ENCODE peak calls at places on chromosome 20, in five cellular contexts. One of them, this sample, is unnamed.

GRCh38 chr20:49483706-49484101 is 1.2 kb upstream of the KCNB1 start:
- DNase-seq in left ventricle myocardium inferior: no peak
- DNase-seq in colonic mucosa: no peak
- DNase-seq in CD8-positive, alpha-beta memory T cell: no peak
- DNase-seq in K562: no peak
- DNase-seq in this sample: no peak

GRCh38 chr20:64165866-64166600 is 1.8 kb downstream of the MYT1 start:
- DNase-seq in left ventricle myocardium inferior: no peak
- DNase-seq in colonic mucosa: no peak
- DNase-seq in CD8-positive, alpha-beta memory T cell: no peak
- DNase-seq in K562: no peak
- DNase-seq in this sample: no peak

GRCh38 chr20:32648761-32649615 is 24.8 kb downstream of the C20orf203 start:
- DNase-seq in left ventricle myocardium inferior: no peak
- DNase-seq in colonic mucosa: no peak
- DNase-seq in CD8-positive, alpha-beta memory T cell: no peak
- DNase-seq in K562: peak; percentile 60
- DNase-seq in this sample: no peak

GRCh38 chr20:37475258-37475657 is 45.8 kb upstream of the NNAT start:
- DNase-seq in left ventricle myocardium inferior: no peak
- DNase-seq in colonic mucosa: no peak
- DNase-seq in CD8-positive, alpha-beta memory T cell: no peak
- DNase-seq in K562: no peak
- DNase-seq in this sample: no peak

GRCh38 chr20:24318569-24319352 is 150.7 kb upstream of the SYNDIG1 start:
- DNase-seq in left ventricle myocardium inferior: no peak
- DNase-seq in colonic mucosa: no peak
- DNase-seq in CD8-positive, alpha-beta memory T cell: no peak
- DNase-seq in K562: no peak
- DNase-seq in this sample: no peak

GRCh38 chr20:32356935-32357868 is 929 bp upstream of the ASXL1 start:
- DNase-seq in left ventricle myocardium inferior: no peak
- DNase-seq in colonic mucosa: peak; percentile 56
- DNase-seq in CD8-positive, alpha-beta memory T cell: no peak
- DNase-seq in K562: peak; percentile 72
- DNase-seq in this sample: no peak

GRCh38 chr20:44959082-44959895 is 908 bp downstream of the TOMM34 start:
- DNase-seq in left ventricle myocardium inferior: no peak
- DNase-seq in colonic mucosa: no peak
- DNase-seq in CD8-positive, alpha-beta memory T cell: peak; percentile 26
- DNase-seq in K562: peak; percentile 72
- DNase-seq in this sample: peak; percentile 62

GRCh38 chr20:58102744-58103516 is 125.5 kb downstream of the ANKRD60 start:
- DNase-seq in left ventricle myocardium inferior: no peak
- DNase-seq in colonic mucosa: peak; percentile 13
- DNase-seq in CD8-positive, alpha-beta memory T cell: no peak
- DNase-seq in K562: no peak
- DNase-seq in this sample: no peak

GRCh38 chr20:47278907-47279348 is 77.6 kb downstream of the ZMYND8 start:
- DNase-seq in left ventricle myocardium inferior: no peak
- DNase-seq in colonic mucosa: no peak
- DNase-seq in CD8-positive, alpha-beta memory T cell: no peak
- DNase-seq in K562: peak; percentile 54
- DNase-seq in this sample: no peak

GRCh38 chr20:36728986-36729385 is 16.9 kb downstream of the NDRG3 start:
- DNase-seq in left ventricle myocardium inferior: no peak
- DNase-seq in colonic mucosa: no peak
- DNase-seq in CD8-positive, alpha-beta memory T cell: no peak
- DNase-seq in K562: peak; percentile 30
- DNase-seq in this sample: peak; percentile 23

GRCh38 chr20:36540551-36541211 is 638 bp upstream of the MYL9 start:
- DNase-seq in left ventricle myocardium inferior: peak; percentile 44
- DNase-seq in colonic mucosa: no peak
- DNase-seq in CD8-positive, alpha-beta memory T cell: no peak
- DNase-seq in K562: no peak
- DNase-seq in this sample: no peak

GRCh38 chr20:62488470-62488869 is 12.7 kb upstream of the GATA5 start:
- DNase-seq in left ventricle myocardium inferior: no peak
- DNase-seq in colonic mucosa: no peak
- DNase-seq in CD8-positive, alpha-beta memory T cell: no peak
- DNase-seq in K562: no peak
- DNase-seq in this sample: no peak
- H3K27me3 ChIP-seq in left ventricle myocardium inferior: peaks cover 65% of the 10 kb centered on the region
- H3K27me3 ChIP-seq in colonic mucosa: peaks cover 25% of the 10 kb centered on the region
- H3K27me3 ChIP-seq in CD8-positive, alpha-beta memory T cell: no peaks in the 10 kb centered on the region
- H3K27me3 ChIP-seq in K562: no peaks in the 10 kb centered on the region
- H3K27me3 ChIP-seq in this sample: peaks cover 46% of the 10 kb centered on the region

DNA sequence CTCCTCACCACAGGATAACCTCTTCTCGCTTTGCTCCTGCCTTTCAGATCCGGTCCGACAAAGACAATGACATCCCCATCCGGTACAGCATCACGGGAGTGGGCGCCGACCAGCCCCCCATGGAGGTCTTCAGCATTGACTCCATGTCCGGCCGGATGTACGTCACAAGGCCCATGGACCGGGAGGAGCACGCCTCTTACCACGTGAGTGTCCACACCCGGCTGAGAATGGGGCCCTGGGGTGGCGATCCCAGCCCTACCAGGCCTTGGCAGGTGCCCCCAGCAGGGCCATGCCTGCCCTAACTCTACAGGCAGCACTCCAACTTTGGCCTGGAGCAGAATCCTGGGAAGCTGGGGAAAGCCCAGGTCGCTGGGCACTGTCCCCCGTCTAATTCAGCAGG is 221.1 kb downstream of the TAF4 start:
- DNase-seq in left ventricle myocardium inferior: no peak
- DNase-seq in colonic mucosa: no peak
- DNase-seq in CD8-positive, alpha-beta memory T cell: no peak
- DNase-seq in K562: no peak
- DNase-seq in this sample: no peak
- H3K27me3 ChIP-seq in left ventricle myocardium inferior: peaks cover 82% of the 10 kb centered on the region
- H3K27me3 ChIP-seq in colonic mucosa: no peaks in the 10 kb centered on the region
- H3K27me3 ChIP-seq in CD8-positive, alpha-beta memory T cell: no peaks in the 10 kb centered on the region
- H3K27me3 ChIP-seq in K562: peaks cover 16% of the 10 kb centered on the region
- H3K27me3 ChIP-seq in this sample: peaks cover 6% of the 10 kb centered on the region

GRCh38 chr20:1841554-1842140 is 53.6 kb upstream of the SIRPA start:
- DNase-seq in left ventricle myocardium inferior: no peak
- DNase-seq in colonic mucosa: no peak
- DNase-seq in CD8-positive, alpha-beta memory T cell: no peak
- DNase-seq in K562: no peak
- DNase-seq in this sample: peak; percentile 43

GRCh38 chr20:1842281-1842680 is 52.9 kb upstream of the SIRPA start:
- DNase-seq in left ventricle myocardium inferior: no peak
- DNase-seq in colonic mucosa: no peak
- DNase-seq in CD8-positive, alpha-beta memory T cell: no peak
- DNase-seq in K562: no peak
- DNase-seq in this sample: no peak

GRCh38 chr20:1838479-1839279 is 56.5 kb upstream of the SIRPA start:
- DNase-seq in left ventricle myocardium inferior: no peak
- DNase-seq in colonic mucosa: no peak
- DNase-seq in CD8-positive, alpha-beta memory T cell: no peak
- DNase-seq in K562: no peak
- DNase-seq in this sample: no peak

GRCh38 chr20:1844723-1845523 is 50.3 kb upstream of the SIRPA start:
- DNase-seq in left ventricle myocardium inferior: peak; percentile 39
- DNase-seq in colonic mucosa: peak; percentile 44
- DNase-seq in CD8-positive, alpha-beta memory T cell: no peak
- DNase-seq in K562: no peak
- DNase-seq in this sample: peak; percentile 54

DNA sequence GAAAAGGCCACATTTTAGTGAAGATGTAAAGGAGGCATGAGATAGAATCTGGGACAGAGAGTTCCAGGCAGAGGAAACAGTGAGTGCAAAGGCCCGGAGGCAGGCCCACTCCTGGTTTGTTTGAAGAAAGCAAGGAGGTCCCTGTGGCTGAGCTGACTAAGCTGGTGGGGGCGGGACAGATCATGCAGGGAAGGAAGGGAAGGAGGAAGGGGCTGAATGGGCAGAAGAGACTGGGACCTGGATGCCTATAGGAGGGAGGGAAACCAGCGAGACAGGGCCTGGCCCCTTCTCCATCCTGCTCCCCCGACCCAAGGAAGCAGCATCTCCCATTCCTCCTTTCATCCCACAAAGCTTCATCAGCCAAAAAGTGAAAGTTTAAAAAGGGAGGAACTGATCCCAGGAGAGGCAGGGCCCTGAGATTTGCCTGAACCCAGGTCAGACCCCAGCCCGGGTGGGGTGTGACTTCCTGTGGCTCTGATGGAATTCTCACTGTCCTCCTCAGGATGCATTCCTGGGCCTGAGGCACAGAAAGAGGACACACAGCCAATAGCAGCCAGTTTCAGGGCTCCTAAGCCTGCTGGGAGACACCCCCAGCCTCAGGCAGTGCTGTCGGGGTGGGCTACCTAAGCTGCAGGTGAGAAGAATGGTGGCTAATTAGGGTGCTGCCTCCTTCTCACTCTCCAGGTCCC is 54.2 kb upstream of the SIRPA start:
- DNase-seq in left ventricle myocardium inferior: no peak
- DNase-seq in colonic mucosa: no peak
- DNase-seq in CD8-positive, alpha-beta memory T cell: no peak
- DNase-seq in K562: no peak
- DNase-seq in this sample: no peak
- H3K27me3 ChIP-seq in left ventricle myocardium inferior: peaks cover 15% of the 10 kb centered on the region
- H3K27me3 ChIP-seq in colonic mucosa: no peaks in the 10 kb centered on the region
- H3K27me3 ChIP-seq in CD8-positive, alpha-beta memory T cell: no peaks in the 10 kb centered on the region
- H3K27me3 ChIP-seq in K562: no peaks in the 10 kb centered on the region
- H3K27me3 ChIP-seq in this sample: no peaks in the 10 kb centered on the region

GRCh38 chr20:46132705-46133120 is 14.6 kb downstream of the CD40 start:
- DNase-seq in left ventricle myocardium inferior: peak; percentile 68
- DNase-seq in colonic mucosa: peak; percentile 47
- DNase-seq in CD8-positive, alpha-beta memory T cell: peak; percentile 31
- DNase-seq in K562: peak; percentile 76
- DNase-seq in this sample: peak; percentile 75
- H3K27me3 ChIP-seq in left ventricle myocardium inferior: peaks cover 54% of the 10 kb centered on the region
- H3K27me3 ChIP-seq in colonic mucosa: no peaks in the 10 kb centered on the region
- H3K27me3 ChIP-seq in CD8-positive, alpha-beta memory T cell: peaks cover 13% of the 10 kb centered on the region
- H3K27me3 ChIP-seq in K562: peaks cover 3% of the 10 kb centered on the region
- H3K27me3 ChIP-seq in this sample: peaks cover 7% of the 10 kb centered on the region

GRCh38 chr20:4912380-4913142 is 88.7 kb downstream of the SLC23A2 start:
- DNase-seq in left ventricle myocardium inferior: no peak
- DNase-seq in colonic mucosa: no peak
- DNase-seq in CD8-positive, alpha-beta memory T cell: no peak
- DNase-seq in K562: no peak
- DNase-seq in this sample: no peak
- H3K27me3 ChIP-seq in left ventricle myocardium inferior: no peaks in the 10 kb centered on the region
- H3K27me3 ChIP-seq in colonic mucosa: no peaks in the 10 kb centered on the region
- H3K27me3 ChIP-seq in CD8-positive, alpha-beta memory T cell: no peaks in the 10 kb centered on the region
- H3K27me3 ChIP-seq in K562: no peaks in the 10 kb centered on the region
- H3K27me3 ChIP-seq in this sample: no peaks in the 10 kb centered on the region

GRCh38 chr20:17614812-17615644 is 45.2 kb downstream of the DSTN start:
- DNase-seq in left ventricle myocardium inferior: no peak
- DNase-seq in colonic mucosa: peak; percentile 29
- DNase-seq in CD8-positive, alpha-beta memory T cell: no peak
- DNase-seq in K562: no peak
- DNase-seq in this sample: no peak
- H3K27me3 ChIP-seq in left ventricle myocardium inferior: no peaks in the 10 kb centered on the region
- H3K27me3 ChIP-seq in colonic mucosa: no peaks in the 10 kb centered on the region
- H3K27me3 ChIP-seq in CD8-positive, alpha-beta memory T cell: no peaks in the 10 kb centered on the region
- H3K27me3 ChIP-seq in K562: no peaks in the 10 kb centered on the region
- H3K27me3 ChIP-seq in this sample: no peaks in the 10 kb centered on the region

DNA sequence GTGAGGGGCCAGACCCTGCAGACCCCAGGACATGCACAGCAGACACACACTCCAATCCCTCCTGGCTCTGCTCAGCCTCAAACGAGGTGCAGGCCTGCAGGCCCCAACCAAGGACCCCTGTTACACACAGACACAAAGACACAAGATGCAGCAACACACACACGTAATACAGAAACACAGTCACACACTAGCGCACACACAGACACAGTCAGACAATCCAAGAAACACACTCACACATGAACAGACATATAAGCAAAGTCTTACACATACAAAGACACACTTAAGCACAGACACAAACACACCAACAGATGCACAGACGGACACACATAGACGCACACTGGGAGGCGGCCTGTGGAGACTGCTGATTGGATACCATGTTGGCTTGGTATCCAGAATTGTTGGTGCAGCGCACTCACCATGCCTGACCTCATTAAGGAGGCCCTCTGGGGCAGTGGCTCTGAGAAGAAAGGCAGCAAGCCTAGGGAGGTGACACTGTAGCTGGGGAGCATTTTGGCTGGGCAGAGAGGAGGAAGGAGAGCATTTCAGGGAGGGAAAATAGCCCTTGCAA is 1.6 kb upstream of the HSPA12B start:
- DNase-seq in left ventricle myocardium inferior: no peak
- DNase-seq in colonic mucosa: no peak
- DNase-seq in CD8-positive, alpha-beta memory T cell: no peak
- DNase-seq in K562: no peak
- DNase-seq in this sample: no peak
- H3K27me3 ChIP-seq in left ventricle myocardium inferior: peaks cover 57% of the 10 kb centered on the region
- H3K27me3 ChIP-seq in colonic mucosa: peaks cover 10% of the 10 kb centered on the region
- H3K27me3 ChIP-seq in CD8-positive, alpha-beta memory T cell: peaks cover 5% of the 10 kb centered on the region
- H3K27me3 ChIP-seq in K562: peaks cover 4% of the 10 kb centered on the region
- H3K27me3 ChIP-seq in this sample: no peaks in the 10 kb centered on the region

This sample was measured in A673.